ENCODE peak calls at places on chromosomes 4 and X, in ten cellular contexts. Z is stimulated activated naive CD8-positive, alpha-beta T cell treated with anti-CD3 and anti-CD28 coated beads, Interleukin-15, amount 100 ng/mL, for 72 hours; V is nucleus accumbens; C is neuronal stem cell; J is hypothalamus; U is RPMI7951; T is fibroblast of the conjunctiva; E is endothelial cell of umbilical vein; G is left lung; S is gastrocnemius medialis. K is an unnamed sample.

GRCh38 chr4:84150177-84150576 is 348.9 kb downstream of the NKX6-1 start:
- DNase-seq in G (no peak), E (no peak), J (no peak), U (no peak), S (no peak), T (no peak), V (no peak), C (no peak), Z (no peak), K (no peak)

GRCh38 chr4:73606465-73606974 is 13.7 kb downstream of the RASSF6 start:
- DNase-seq in E (no peak), J (no peak), T (no peak), U (no peak), C (no peak), Z (no peak), V (no peak), G (no peak), S (no peak), K (peak)

GRCh38 chrX:151977009-151977408 is 2.5 kb upstream of the GABRE start:
- DNase-seq in Z (no peak), T (no peak), J (no peak), S (no peak), C (no peak), G (no peak), U (peak), V (no peak), E (no peak), K (no peak)

GRCh38 chr4:142883433-142883832 is 37.3 kb upstream of the INPP4B start:
- DNase-seq in S (no peak), J (no peak), E (peak), T (no peak), Z (no peak), C (no peak), G (no peak), U (no peak), V (no peak), K (peak)

GRCh38 chrX:76538860-76539259 is 111.3 kb downstream of the MAGEE1 start:
- DNase-seq in C (no peak), S (no peak), Z (no peak), U (no peak), T (no peak), J (no peak), V (no peak), E (no peak), G (no peak), K (no peak)

GRCh38 chr4:25703731-25704388 is 48.2 kb downstream of the SLC34A2 start:
- DNase-seq in U (peak), J (no peak), T (no peak), G (no peak), V (no peak), C (no peak), S (no peak), E (no peak), Z (no peak), K (peak)

GRCh38 chr4:71141125-71141524 is 147.7 kb downstream of the DCK start:
- DNase-seq in V (no peak), Z (no peak), J (no peak), E (no peak), G (no peak), S (no peak), T (no peak), U (no peak), C (no peak), K (no peak)

GRCh38 chr4:109739547-109739946 is 9.7 kb upstream of the PLA2G12A start:
- DNase-seq in V (no peak), U (peak), E (no peak), J (no peak), T (no peak), S (no peak), C (no peak), Z (no peak), G (no peak), K (peak)

GRCh38 chr4:23483320-23483958 is 406.4 kb downstream of the PPARGC1A start:
- DNase-seq in V (no peak), T (no peak), G (no peak), U (no peak), J (no peak), E (no peak), C (no peak), S (no peak), Z (no peak), K (no peak)

GRCh38 chr4:140724780-140725179 is 31.4 kb downstream of the TBC1D9 start:
- DNase-seq in C (no peak), S (no peak), T (no peak), U (no peak), G (no peak), J (no peak), V (no peak), Z (no peak), E (no peak), K (no peak)

GRCh38 chr4:16860506-16860905 is 37.9 kb downstream of the LDB2 start:
- DNase-seq in G (no peak), Z (no peak), T (peak), E (peak), U (no peak), C (no peak), V (no peak), S (no peak), J (no peak), K (peak)

GRCh38 chrX:70042399-70043371 is 7.1 kb downstream of the AWAT2 start:
- DNase-seq in T (no peak), V (no peak), Z (no peak), J (no peak), E (no peak), S (no peak), U (no peak), G (no peak), C (no peak), K (peak)

GRCh38 chrX:132876509-132876837 is 82.0 kb downstream of the HS6ST2 start:
- DNase-seq in S (no peak), E (no peak), Z (no peak), T (no peak), J (no peak), U (no peak), V (no peak), C (no peak), G (no peak), K (no peak)

GRCh38 chr4:145709843-145710242 is 29.9 kb downstream of the C4orf51 start:
- DNase-seq in T (peak), C (no peak), G (no peak), V (no peak), E (no peak), Z (no peak), U (peak), J (no peak), S (no peak), K (peak)

GRCh38 chrX:7132335-7133035 is 15.0 kb upstream of the STS start:
- DNase-seq in T (peak), C (no peak), Z (no peak), G (no peak), V (no peak), J (no peak), E (peak), U (peak), S (no peak), K (peak)

GRCh38 chrX:41293269-41293668 is 40.7 kb upstream of the DDX3X start:
- DNase-seq in S (no peak), T (no peak), V (no peak), E (no peak), U (no peak), J (no peak), Z (no peak), G (no peak), C (no peak), K (no peak)

GRCh38 chr4:154030747-154031146 is 241.9 kb upstream of the SFRP2 start:
- DNase-seq in J (no peak), Z (no peak), V (peak), S (no peak), U (peak), T (no peak), G (no peak), E (no peak), C (no peak), K (no peak)

GRCh38 chrX:12488781-12489180 is 302.4 kb upstream of the PRPS2 start:
- DNase-seq in E (no peak), V (no peak), T (no peak), S (no peak), U (no peak), J (no peak), Z (no peak), G (no peak), C (no peak), K (no peak)

GRCh38 chr4:165874072-165874798 is 1.2 kb downstream of the TLL1 start:
- DNase-seq in S (no peak), C (peak), T (no peak), Z (no peak), J (no peak), U (no peak), E (peak), G (peak), V (no peak), K (peak)

GRCh38 chr4:138673053-138673452 is 342.5 kb upstream of the NOCT start:
- DNase-seq in C (no peak), S (no peak), E (no peak), G (no peak), T (no peak), U (no peak), J (no peak), V (no peak), Z (no peak), K (no peak)

GRCh38 chr4:164819366-164819765 is 57.6 kb upstream of the APELA start:
- DNase-seq in S (no peak), V (no peak), Z (no peak), J (no peak), G (no peak), T (no peak), U (no peak), C (no peak), E (no peak), K (no peak)

GRCh38 chrX:119729408-119730201 is 28.8 kb upstream of the SOWAHD start:
- DNase-seq in U (peak), V (no peak), S (peak), J (no peak), G (no peak), Z (peak), C (peak), E (peak), T (peak), K (peak)